ENCODE peak calls at places on chromosome 14, in seven cellular contexts. Q is right lobe of liver; X is uterus; G is EL; D is trophoblast cell; R is effector CD4-positive, alpha-beta T cell; O is fibroblast of the aortic adventitia. J is an unnamed sample.

GRCh38 chr14:101918125-101918989 is 46.0 kb upstream of the DYNC1H1 start:
- DNase-seq in X (no peak), G (no peak), O (no peak), R (no peak), Q (no peak), D (no peak), J (no peak)

GRCh38 chr14:85054178-85054577 is 475.8 kb upstream of the FLRT2 start:
- DNase-seq in G (no peak), X (no peak), R (no peak), O (no peak), Q (no peak), D (no peak), J (no peak)

GRCh38 chr14:51094282-51094821 is 553 bp downstream of the TRIM9 start:
- DNase-seq in G (peak; percentile 16), D (no peak), Q (no peak), R (no peak), X (no peak), O (no peak), J (no peak)

GRCh38 chr14:90970167-90970600 is 90.3 kb downstream of the RPS6KA5 start:
- DNase-seq in O (peak; percentile 79), R (no peak), G (peak; percentile 44), X (no peak), Q (no peak), D (no peak), J (no peak)

GRCh38 chr14:105283899-105284298 is 16.9 kb downstream of the BRF1 start:
- DNase-seq in D (no peak), G (no peak), Q (no peak), O (no peak), X (no peak), R (no peak), J (no peak)

GRCh38 chr14:79404874-79405273 is 806.4 kb downstream of the DIO2 start:
- DNase-seq in X (no peak), Q (no peak), G (no peak), O (no peak), R (no peak), D (no peak), J (peak; percentile 44)

GRCh38 chr14:61681413-61681812 is 13.9 kb upstream of the HIF1A start:
- DNase-seq in X (no peak), O (no peak), G (no peak), D (no peak), Q (no peak), R (no peak), J (no peak)

GRCh38 chr14:64038857-64039542 is 186.2 kb downstream of the SYNE2 start:
- DNase-seq in Q (no peak), G (no peak), D (no peak), O (peak; percentile 34), X (no peak), R (no peak), J (no peak)

GRCh38 chr14:92991536-92991935 is 68.6 kb downstream of the CHGA start:
- DNase-seq in X (no peak), D (no peak), R (no peak), O (no peak), Q (no peak), G (no peak), J (no peak)

GRCh38 chr14:93712838-93713724 is 75.2 kb downstream of the PRIMA1 start:
- DNase-seq in O (no peak), X (no peak), Q (no peak), R (no peak), D (no peak), G (no peak), J (no peak)

GRCh38 chr14:102711946-102712345 is 65.3 kb upstream of the TRAF3 start:
- DNase-seq in Q (no peak), O (no peak), X (no peak), G (peak; percentile 31), R (no peak), D (no peak), J (no peak)

GRCh38 chr14:103679351-103679750 is 35.9 kb downstream of the XRCC3 start:
- DNase-seq in G (no peak), D (peak; percentile 26), R (no peak), Q (no peak), X (no peak), O (no peak), J (peak; percentile 17)

GRCh38 chr14:32254952-32255679 is 52.0 kb upstream of the RNU6-8 start:
- DNase-seq in Q (peak; percentile 73), D (peak; percentile 47), R (peak; percentile 35), X (peak; percentile 77), G (peak; percentile 67), O (peak; percentile 86), J (peak; percentile 68)

J was measured in brain microvascular endothelial cell.